ENCODE peak calls at places on chromosomes 2 and 18, in four cellular contexts. T is K562, E is GM12878, Z is HL-60. L is an unnamed sample.

GRCh38 chr2:47008381-47009280 is 93.0 kb upstream of the MCFD2 start:
- DNase-seq in T (no peak), E (no peak), Z (no peak), L (no peak)

GRCh38 chr2:30026091-30027055 is 105.0 kb upstream of the ALK start:
- DNase-seq in T (peak; percentile 67), E (no peak), Z (no peak), L (peak; percentile 28)

GRCh38 chr18:9771261-9771976 is 63.3 kb downstream of the RAB31 start:
- DNase-seq in T (peak; percentile 81), E (no peak), Z (peak; percentile 81), L (peak; percentile 40)

GRCh38 chr2:240759454-240759853 is 60.6 kb downstream of the KIF1A start:
- DNase-seq in T (no peak), E (peak; percentile 13), Z (no peak), L (no peak)

GRCh38 chr2:25372405-25373268 is 30.9 kb upstream of the DNMT3A start:
- DNase-seq in T (no peak), E (no peak), Z (no peak), L (no peak)

GRCh38 chr2:33214436-33214835 is 262.0 kb upstream of the RASGRP3 start:
- DNase-seq in T (no peak), E (no peak), Z (no peak), L (no peak)

GRCh38 chr2:30249354-30249753 is 18.0 kb downstream of the LBH start:
- DNase-seq in T (no peak), E (no peak), Z (no peak), L (no peak)

GRCh38 chr2:188485496-188485895 is 193.8 kb downstream of the GULP1 start:
- DNase-seq in T (no peak), E (no peak), Z (no peak), L (no peak)

GRCh38 chr2:163563336-163563735 is 172.5 kb downstream of the FIGN start:
- DNase-seq in T (no peak), E (no peak), Z (no peak), L (no peak)

GRCh38 chr18:79395761-79396404 is at the start of gene NFATC1:
- DNase-seq in T (peak; percentile 79), E (no peak), Z (peak; percentile 55), L (no peak)

GRCh38 chr2:100193334-100193733 is 50.9 kb upstream of the AFF3 start:
- DNase-seq in T (no peak), E (no peak), Z (no peak), L (no peak)

GRCh38 chr2:176516051-176516601 is 246.9 kb downstream of the MTX2 start:
- DNase-seq in T (no peak), E (no peak), Z (no peak), L (no peak)

GRCh38 chr2:212052412-212053159 is 486.0 kb downstream of the ERBB4 start:
- DNase-seq in T (no peak), E (no peak), Z (no peak), L (no peak)

GRCh38 chr18:45617284-45617683 is 2.0 kb downstream of the SLC14A2 start:
- DNase-seq in T (peak; percentile 9), E (no peak), Z (no peak), L (no peak)

GRCh38 chr2:238241970-238242369 is 2.1 kb upstream of the HES6 start:
- DNase-seq in T (no peak), E (no peak), Z (no peak), L (no peak)

GRCh38 chr2:152440049-152440448 is 105.1 kb downstream of the FMNL2 start:
- DNase-seq in T (no peak), E (no peak), Z (no peak), L (no peak)

GRCh38 chr2:28821295-28821958 is 10.8 kb downstream of the SPDYA start:
- DNase-seq in T (peak; percentile 36), E (peak; percentile 25), Z (peak; percentile 28), L (peak; percentile 9)

GRCh38 chr2:108377815-108378630 is at the start of gene SULT1C4:
- DNase-seq in T (peak; percentile 29), E (no peak), Z (no peak), L (no peak)

GRCh38 chr2:158984554-158985207 is 16.2 kb downstream of the TANC1 start:
- DNase-seq in T (no peak), E (no peak), Z (no peak), L (no peak)

GRCh38 chr2:46845542-46846453 is 69.8 kb downstream of the MCFD2 start:
- DNase-seq in T (no peak), E (no peak), Z (no peak), L (no peak)

GRCh38 chr2:176584333-176584732 is 315.1 kb downstream of the MTX2 start:
- DNase-seq in T (no peak), E (no peak), Z (no peak), L (no peak)

GRCh38 chr18:49645836-49646235 is 84.0 kb downstream of the LIPG start:
- DNase-seq in T (no peak), E (no peak), Z (no peak), L (no peak)

GRCh38 chr2:190607657-190608357 is 41.1 kb upstream of the NAB1 start:
- DNase-seq in T (no peak), E (no peak), Z (no peak), L (no peak)
- TF ChIP-seq SPI1 in T (no peak), E (no peak), Z (no peak), L (no peak)

GRCh38 chr2:83528746-83529145 is 930.3 kb downstream of the SUCLG1 start:
- DNase-seq in T (no peak), E (no peak), Z (no peak), L (no peak)
- TF ChIP-seq SPI1 in T (no peak), E (no peak), Z (no peak), L (no peak)

GRCh38 chr2:221347471-221347870 is 224.6 kb downstream of the EPHA4 start:
- DNase-seq in T (no peak), E (no peak), Z (no peak), L (no peak)
- TF ChIP-seq SPI1 in T (no peak), E (no peak), Z (no peak), L (no peak)

DNA sequence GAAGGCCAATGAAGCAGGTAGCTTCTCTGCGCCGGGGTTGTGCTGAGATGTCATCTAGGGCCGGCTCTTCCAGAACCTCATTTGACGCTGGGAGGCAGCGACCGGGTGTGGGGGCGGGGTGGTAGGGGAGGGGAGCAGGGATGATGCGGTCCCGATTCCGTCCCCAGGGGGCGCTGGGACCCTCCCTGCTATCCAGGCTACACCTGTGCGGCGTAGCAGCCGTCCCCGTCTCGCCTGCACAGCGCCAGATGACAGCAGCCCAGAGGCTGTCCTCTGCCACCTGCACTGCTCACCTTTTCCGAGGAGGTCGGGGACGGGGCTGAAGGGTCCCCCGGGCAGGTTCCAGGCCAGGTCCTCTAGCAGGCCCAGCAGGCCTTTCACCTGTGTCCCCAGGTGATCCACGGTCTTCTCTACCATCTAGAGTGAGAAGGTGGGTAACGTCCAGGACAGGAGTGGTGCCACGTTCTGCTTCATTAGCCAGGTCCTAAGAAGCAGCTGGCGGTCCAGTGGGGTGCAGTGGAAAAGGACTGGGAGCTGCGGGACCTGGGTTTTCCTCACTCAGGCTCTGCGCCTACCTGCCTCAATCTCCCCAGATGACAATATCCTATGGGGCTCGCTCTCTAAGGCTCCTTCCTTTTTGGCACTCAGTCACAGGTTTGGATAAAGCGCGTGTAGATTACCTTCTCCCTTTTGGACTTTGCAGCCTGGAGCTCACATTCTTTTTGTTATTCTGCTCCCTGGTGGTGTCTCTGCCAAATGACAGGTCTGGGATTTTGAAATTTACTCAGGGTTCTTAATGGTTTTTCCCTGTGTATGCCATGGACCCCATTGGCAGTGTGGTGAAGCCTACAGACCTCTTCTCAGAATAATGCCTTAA is 56.0 kb upstream of the RAB6C start:
- DNase-seq in T (peak; percentile 39), E (no peak), Z (peak; percentile 4), L (no peak)
- TF ChIP-seq SPI1 in T (no peak), E (no peak), Z (no peak), L (no peak)